ENCODE peak calls at places on chromosomes 11 and 22, in four cellular contexts. One of them, this sample, is unnamed.

GRCh38 chr22:39994046-39994565 is 648 bp upstream of the FAM83F start:
- DNase-seq in CD4-positive, alpha-beta T cell: peak
- DNase-seq in epithelial cell of esophagus: peak
- DNase-seq in upper lobe of right lung: no peak
- DNase-seq in this sample: no peak

GRCh38 chr22:48961705-48962104 is 866.0 kb downstream of the BRD1 start:
- DNase-seq in CD4-positive, alpha-beta T cell: no peak
- DNase-seq in epithelial cell of esophagus: no peak
- DNase-seq in upper lobe of right lung: no peak
- DNase-seq in this sample: no peak

GRCh38 chr11:71977743-71978418 is 20.8 kb upstream of the IL18BP start:
- DNase-seq in CD4-positive, alpha-beta T cell: peak
- DNase-seq in epithelial cell of esophagus: peak
- DNase-seq in upper lobe of right lung: no peak
- DNase-seq in this sample: no peak

GRCh38 chr11:40139507-40139906 is 1319.9 kb downstream of the LRRC4C start:
- DNase-seq in CD4-positive, alpha-beta T cell: no peak
- DNase-seq in epithelial cell of esophagus: no peak
- DNase-seq in upper lobe of right lung: no peak
- DNase-seq in this sample: no peak

GRCh38 chr11:111528557-111528956 is 12.0 kb upstream of the LAYN start:
- DNase-seq in CD4-positive, alpha-beta T cell: no peak
- DNase-seq in epithelial cell of esophagus: no peak
- DNase-seq in upper lobe of right lung: no peak
- DNase-seq in this sample: no peak

GRCh38 chr11:69102161-69102695 is 53.5 kb downstream of the TPCN2 start:
- DNase-seq in CD4-positive, alpha-beta T cell: no peak
- DNase-seq in epithelial cell of esophagus: no peak
- DNase-seq in upper lobe of right lung: no peak
- DNase-seq in this sample: no peak

GRCh38 chr11:116170526-116171120 is 602.2 kb downstream of the BUD13 start:
- DNase-seq in CD4-positive, alpha-beta T cell: no peak
- DNase-seq in epithelial cell of esophagus: no peak
- DNase-seq in upper lobe of right lung: no peak
- DNase-seq in this sample: no peak

GRCh38 chr11:46339816-46340215 is 7.4 kb upstream of the DGKZ start:
- DNase-seq in CD4-positive, alpha-beta T cell: no peak
- DNase-seq in epithelial cell of esophagus: no peak
- DNase-seq in upper lobe of right lung: no peak
- DNase-seq in this sample: no peak

GRCh38 chr11:44032304-44033085 is 15.3 kb upstream of the ACCSL start:
- DNase-seq in CD4-positive, alpha-beta T cell: no peak
- DNase-seq in epithelial cell of esophagus: peak
- DNase-seq in upper lobe of right lung: peak
- DNase-seq in this sample: no peak

GRCh38 chr11:70842701-70843100 is 409.7 kb downstream of the SHANK2 start:
- DNase-seq in CD4-positive, alpha-beta T cell: no peak
- DNase-seq in epithelial cell of esophagus: no peak
- DNase-seq in upper lobe of right lung: no peak
- DNase-seq in this sample: no peak

GRCh38 chr11:102400603-102401002 is 52.0 kb downstream of the TMEM123 start:
- DNase-seq in CD4-positive, alpha-beta T cell: no peak
- DNase-seq in epithelial cell of esophagus: no peak
- DNase-seq in upper lobe of right lung: no peak
- DNase-seq in this sample: no peak

DNA sequence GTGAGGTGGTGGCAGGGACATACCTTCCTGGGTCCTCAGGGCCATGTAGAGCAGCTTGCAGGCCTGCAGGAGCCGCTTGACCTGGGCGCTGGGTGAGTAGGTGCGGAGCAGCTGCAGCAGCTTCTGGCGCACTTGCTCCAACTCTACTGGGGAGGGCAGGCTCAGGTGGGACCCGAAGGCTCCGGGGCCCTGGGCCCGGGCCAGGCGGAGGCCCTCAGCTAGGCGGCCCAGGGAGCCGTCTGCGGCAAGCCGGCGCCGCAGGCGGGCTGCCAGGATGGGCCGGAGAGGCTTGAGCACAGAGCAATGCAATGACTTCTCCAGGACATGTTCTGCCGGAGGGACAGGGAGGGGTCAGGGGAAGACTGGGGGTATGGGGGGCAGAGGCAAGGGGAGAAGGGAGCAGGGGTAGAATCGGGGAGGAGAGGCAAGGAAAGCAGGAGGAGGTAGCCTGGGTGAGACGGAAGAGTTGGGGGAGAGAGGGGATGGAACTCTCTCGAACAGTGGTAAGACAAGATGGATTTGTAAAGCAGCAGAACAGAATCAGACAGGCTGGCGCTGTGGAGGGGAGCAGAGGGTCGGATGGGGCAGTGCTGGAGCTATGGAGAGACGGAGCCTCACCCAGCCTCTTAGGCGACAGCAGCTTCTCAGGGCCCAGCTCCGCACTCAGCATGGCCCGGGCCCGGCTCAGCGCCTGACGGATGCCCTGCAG is 2.2 kb downstream of the RIN1 start:
- DNase-seq in CD4-positive, alpha-beta T cell: no peak
- DNase-seq in epithelial cell of esophagus: no peak
- DNase-seq in upper lobe of right lung: peak
- DNase-seq in this sample: no peak
- TF ChIP-seq CTCF in CD4-positive, alpha-beta T cell: no peak
- TF ChIP-seq CTCF in epithelial cell of esophagus: no peak
- TF ChIP-seq CTCF in upper lobe of right lung: no peak
- TF ChIP-seq CTCF in this sample: no peak

GRCh38 chr22:37295213-37295886 is 13.0 kb downstream of the CYTH4 start:
- DNase-seq in CD4-positive, alpha-beta T cell: no peak
- DNase-seq in epithelial cell of esophagus: no peak
- DNase-seq in upper lobe of right lung: no peak
- DNase-seq in this sample: no peak
- TF ChIP-seq CTCF in CD4-positive, alpha-beta T cell: no peak
- TF ChIP-seq CTCF in epithelial cell of esophagus: no peak
- TF ChIP-seq CTCF in upper lobe of right lung: no peak
- TF ChIP-seq CTCF in this sample: no peak

GRCh38 chr22:19965771-19966709 is 24.4 kb upstream of the TXNRD2 start:
- DNase-seq in CD4-positive, alpha-beta T cell: no peak
- DNase-seq in epithelial cell of esophagus: no peak
- DNase-seq in upper lobe of right lung: no peak
- DNase-seq in this sample: no peak
- TF ChIP-seq CTCF in CD4-positive, alpha-beta T cell: no peak
- TF ChIP-seq CTCF in epithelial cell of esophagus: peak
- TF ChIP-seq CTCF in upper lobe of right lung: peak
- TF ChIP-seq CTCF in this sample: peak

GRCh38 chr11:134822930-134823329 is 410.9 kb upstream of the B3GAT1 start:
- DNase-seq in CD4-positive, alpha-beta T cell: no peak
- DNase-seq in epithelial cell of esophagus: no peak
- DNase-seq in upper lobe of right lung: no peak
- DNase-seq in this sample: no peak

GRCh38 chr11:134815404-134815803 is 403.4 kb upstream of the B3GAT1 start:
- DNase-seq in CD4-positive, alpha-beta T cell: no peak
- DNase-seq in epithelial cell of esophagus: no peak
- DNase-seq in upper lobe of right lung: no peak
- DNase-seq in this sample: no peak

GRCh38 chr11:134821422-134821821 is 409.4 kb upstream of the B3GAT1 start:
- DNase-seq in CD4-positive, alpha-beta T cell: no peak
- DNase-seq in epithelial cell of esophagus: no peak
- DNase-seq in upper lobe of right lung: no peak
- DNase-seq in this sample: no peak

GRCh38 chr11:134818531-134818930 is 406.5 kb upstream of the B3GAT1 start:
- DNase-seq in CD4-positive, alpha-beta T cell: no peak
- DNase-seq in epithelial cell of esophagus: peak
- DNase-seq in upper lobe of right lung: no peak
- DNase-seq in this sample: no peak

DNA sequence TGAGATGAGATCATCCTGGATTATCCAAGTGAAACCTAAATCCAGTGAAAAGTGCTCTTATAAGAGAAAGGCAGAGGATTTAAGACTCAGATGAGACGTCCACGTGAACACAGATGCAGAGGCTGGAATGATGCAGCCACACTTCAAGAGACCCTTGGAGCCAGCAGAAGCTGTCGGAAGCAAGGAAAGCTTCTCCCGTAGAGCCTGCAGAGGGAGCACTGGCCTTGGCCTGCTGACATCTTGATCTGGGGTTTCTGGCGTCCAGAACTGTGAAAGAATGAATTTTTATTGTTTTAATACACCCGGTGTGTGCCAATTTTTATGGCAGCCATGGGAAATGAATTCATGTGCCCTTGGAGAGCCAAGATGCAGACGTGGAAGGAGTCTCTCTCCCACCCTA is 407.0 kb upstream of the B3GAT1 start:
- DNase-seq in CD4-positive, alpha-beta T cell: no peak
- DNase-seq in epithelial cell of esophagus: no peak
- DNase-seq in upper lobe of right lung: no peak
- DNase-seq in this sample: no peak
- TF ChIP-seq CTCF in CD4-positive, alpha-beta T cell: no peak
- TF ChIP-seq CTCF in epithelial cell of esophagus: no peak
- TF ChIP-seq CTCF in upper lobe of right lung: no peak
- TF ChIP-seq CTCF in this sample: no peak

DNA sequence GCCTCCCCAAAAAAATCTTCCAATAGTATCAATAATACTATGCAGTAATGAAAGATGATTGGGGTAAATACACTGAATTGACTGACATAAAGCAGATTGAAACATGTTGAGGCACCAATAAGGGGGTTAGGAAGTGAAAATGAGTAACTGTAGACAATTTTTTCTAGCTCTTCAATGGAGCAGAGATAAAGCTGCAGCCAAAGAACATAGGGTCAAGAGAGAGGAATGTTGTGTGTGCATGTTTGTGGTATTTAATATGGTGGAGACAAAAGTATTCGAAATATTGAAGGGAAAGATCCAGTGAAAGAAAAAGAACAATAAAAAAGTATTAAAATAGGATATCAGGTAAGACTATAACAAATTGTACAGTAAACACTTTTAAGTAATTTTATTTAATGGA is 450.0 kb upstream of the CCDC179 start:
- DNase-seq in CD4-positive, alpha-beta T cell: no peak
- DNase-seq in epithelial cell of esophagus: no peak
- DNase-seq in upper lobe of right lung: no peak
- DNase-seq in this sample: no peak
- TF ChIP-seq CTCF in CD4-positive, alpha-beta T cell: no peak
- TF ChIP-seq CTCF in epithelial cell of esophagus: no peak
- TF ChIP-seq CTCF in upper lobe of right lung: no peak
- TF ChIP-seq CTCF in this sample: no peak

GRCh38 chr22:47836957-47837356 is 1074.5 kb downstream of the TBC1D22A start:
- DNase-seq in CD4-positive, alpha-beta T cell: no peak
- DNase-seq in epithelial cell of esophagus: no peak
- DNase-seq in upper lobe of right lung: no peak
- DNase-seq in this sample: peak

GRCh38 chr22:47841166-47841565 is 1078.7 kb downstream of the TBC1D22A start:
- DNase-seq in CD4-positive, alpha-beta T cell: no peak
- DNase-seq in epithelial cell of esophagus: no peak
- DNase-seq in upper lobe of right lung: no peak
- DNase-seq in this sample: no peak

GRCh38 chr22:47839586-47840245 is 1077.3 kb downstream of the TBC1D22A start:
- DNase-seq in CD4-positive, alpha-beta T cell: no peak
- DNase-seq in epithelial cell of esophagus: no peak
- DNase-seq in upper lobe of right lung: no peak
- DNase-seq in this sample: no peak

GRCh38 chr22:47835726-47836125 is 1073.3 kb downstream of the TBC1D22A start:
- DNase-seq in CD4-positive, alpha-beta T cell: no peak
- DNase-seq in epithelial cell of esophagus: peak
- DNase-seq in upper lobe of right lung: no peak
- DNase-seq in this sample: no peak

GRCh38 chr22:47837703-47838102 is 1075.3 kb downstream of the TBC1D22A start:
- DNase-seq in CD4-positive, alpha-beta T cell: no peak
- DNase-seq in epithelial cell of esophagus: peak
- DNase-seq in upper lobe of right lung: no peak
- DNase-seq in this sample: no peak
- TF ChIP-seq CTCF in CD4-positive, alpha-beta T cell: no peak
- TF ChIP-seq CTCF in epithelial cell of esophagus: no peak
- TF ChIP-seq CTCF in upper lobe of right lung: peak
- TF ChIP-seq CTCF in this sample: peak

GRCh38 chr11:64102005-64102738 is 63.7 kb downstream of the MACROD1 start:
- DNase-seq in CD4-positive, alpha-beta T cell: no peak
- DNase-seq in epithelial cell of esophagus: no peak
- DNase-seq in upper lobe of right lung: no peak
- DNase-seq in this sample: no peak

GRCh38 chr11:64100782-64101358 is 65.0 kb downstream of the MACROD1 start:
- DNase-seq in CD4-positive, alpha-beta T cell: no peak
- DNase-seq in epithelial cell of esophagus: no peak
- DNase-seq in upper lobe of right lung: no peak
- DNase-seq in this sample: no peak

GRCh38 chr11:64099436-64099835 is 63.7 kb downstream of the FLRT1 start:
- DNase-seq in CD4-positive, alpha-beta T cell: no peak
- DNase-seq in epithelial cell of esophagus: no peak
- DNase-seq in upper lobe of right lung: no peak
- DNase-seq in this sample: no peak

GRCh38 chr11:64101461-64101860 is 64.5 kb downstream of the MACROD1 start:
- DNase-seq in CD4-positive, alpha-beta T cell: no peak
- DNase-seq in epithelial cell of esophagus: no peak
- DNase-seq in upper lobe of right lung: no peak
- DNase-seq in this sample: no peak

DNA sequence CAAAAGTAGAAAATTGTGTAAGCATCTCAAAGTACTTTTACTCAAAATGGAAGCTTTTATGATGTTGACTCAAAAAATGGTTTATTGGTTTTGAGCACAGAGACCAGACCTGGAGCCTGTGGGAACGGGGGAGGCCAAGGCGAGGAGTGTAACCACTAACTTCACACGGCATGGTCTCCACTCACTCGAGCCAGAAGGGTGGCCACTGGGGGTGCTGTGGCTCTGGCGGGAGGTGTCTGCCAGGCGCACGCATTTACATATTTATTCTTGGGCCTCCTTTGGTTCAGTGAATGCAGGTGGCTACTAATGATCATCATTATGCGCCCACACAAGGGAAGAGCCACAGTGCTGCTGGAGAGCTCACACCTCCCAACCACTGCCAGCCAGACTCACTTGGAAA is 64.6 kb downstream of the FLRT1 start:
- DNase-seq in CD4-positive, alpha-beta T cell: no peak
- DNase-seq in epithelial cell of esophagus: no peak
- DNase-seq in upper lobe of right lung: no peak
- DNase-seq in this sample: no peak
- TF ChIP-seq CTCF in CD4-positive, alpha-beta T cell: no peak
- TF ChIP-seq CTCF in epithelial cell of esophagus: no peak
- TF ChIP-seq CTCF in upper lobe of right lung: no peak
- TF ChIP-seq CTCF in this sample: no peak

GRCh38 chr11:14356342-14356741 is 2.6 kb downstream of the RRAS2 start:
- DNase-seq in CD4-positive, alpha-beta T cell: no peak
- DNase-seq in epithelial cell of esophagus: no peak
- DNase-seq in upper lobe of right lung: no peak
- DNase-seq in this sample: no peak

GRCh38 chr11:14360976-14361375 is 2.0 kb upstream of the RRAS2 start:
- DNase-seq in CD4-positive, alpha-beta T cell: no peak
- DNase-seq in epithelial cell of esophagus: no peak
- DNase-seq in upper lobe of right lung: no peak
- DNase-seq in this sample: no peak

GRCh38 chr11:14358729-14359439 is at the start of gene RRAS2:
- DNase-seq in CD4-positive, alpha-beta T cell: peak
- DNase-seq in epithelial cell of esophagus: peak
- DNase-seq in upper lobe of right lung: peak
- DNase-seq in this sample: peak

GRCh38 chr11:14359573-14360031 is 619 bp upstream of the RRAS2 start:
- DNase-seq in CD4-positive, alpha-beta T cell: no peak
- DNase-seq in epithelial cell of esophagus: no peak
- DNase-seq in upper lobe of right lung: no peak
- DNase-seq in this sample: no peak

GRCh38 chr11:14357843-14358728 is 897 bp downstream of the RRAS2 start:
- DNase-seq in CD4-positive, alpha-beta T cell: peak
- DNase-seq in epithelial cell of esophagus: peak
- DNase-seq in upper lobe of right lung: peak
- DNase-seq in this sample: peak
- TF ChIP-seq CTCF in CD4-positive, alpha-beta T cell: no peak
- TF ChIP-seq CTCF in epithelial cell of esophagus: no peak
- TF ChIP-seq CTCF in upper lobe of right lung: no peak
- TF ChIP-seq CTCF in this sample: peak

GRCh38 chr11:86395061-86395551 is 20.4 kb downstream of the CCDC81 start:
- DNase-seq in CD4-positive, alpha-beta T cell: no peak
- DNase-seq in epithelial cell of esophagus: peak
- DNase-seq in upper lobe of right lung: no peak
- DNase-seq in this sample: no peak
- TF ChIP-seq CTCF in CD4-positive, alpha-beta T cell: no peak
- TF ChIP-seq CTCF in epithelial cell of esophagus: no peak
- TF ChIP-seq CTCF in upper lobe of right lung: no peak
- TF ChIP-seq CTCF in this sample: peak